ENCODE peak calls at places on chromosomes 4 and X, in nine cellular contexts. N is NCI-H1105 treated with DMSO at 0.1 percent for 48 hours, V is progenitor cell of endocrine pancreas, L is ELR, E is AG20443, X is T-helper 1 cell, Y is kidney tubule cell, A is non-pigmented ciliary epithelial cell, T is GM03348. F is an unnamed sample.

GRCh38 chr4:21765810-21766407 is 182.7 kb downstream of the KCNIP4 start:
- DNase-seq in N (peak), V (peak), L (peak), E (peak), X (peak), Y (peak), A (peak), T (peak), F (peak)

GRCh38 chr4:65018313-65018712 is 609.1 kb upstream of the TECRL start:
- DNase-seq in N (no peak), V (no peak), L (no peak), E (no peak), X (no peak), Y (no peak), A (no peak), T (no peak), F (no peak)

GRCh38 chr4:186144596-186145569 is 40.4 kb downstream of the FAM149A start:
- DNase-seq in N (peak), V (peak), L (peak), E (peak), X (no peak), Y (peak), A (no peak), T (peak), F (peak)

GRCh38 chr4:158193171-158193749 is 17.0 kb upstream of the TMEM144 start:
- DNase-seq in N (peak), V (no peak), L (peak), E (peak), X (no peak), Y (peak), A (no peak), T (peak), F (no peak)

GRCh38 chr4:10201356-10202223 is 85.0 kb upstream of the WDR1 start:
- DNase-seq in N (no peak), V (no peak), L (no peak), E (no peak), X (peak), Y (peak), A (no peak), T (no peak), F (no peak)

GRCh38 chr4:21451032-21451431 is 497.5 kb downstream of the KCNIP4 start:
- DNase-seq in N (no peak), V (no peak), L (peak), E (no peak), X (no peak), Y (peak), A (peak), T (no peak), F (no peak)

GRCh38 chrX:23726196-23726595 is 16.9 kb downstream of the ACOT9 start:
- DNase-seq in N (no peak), V (no peak), L (no peak), E (no peak), X (no peak), Y (no peak), A (no peak), T (no peak), F (no peak)

GRCh38 chr4:6375620-6376295 is 96.7 kb downstream of the PPP2R2C start:
- DNase-seq in N (no peak), V (no peak), L (no peak), E (no peak), X (no peak), Y (no peak), A (no peak), T (no peak), F (no peak)

GRCh38 chr4:88803600-88804096 is 106.0 kb upstream of the NAP1L5 start:
- DNase-seq in N (no peak), V (no peak), L (peak), E (peak), X (peak), Y (peak), A (peak), T (peak), F (no peak)

GRCh38 chr4:91116861-91117260 is 989.7 kb downstream of the CCSER1 start:
- DNase-seq in N (no peak), V (no peak), L (no peak), E (no peak), X (no peak), Y (peak), A (peak), T (no peak), F (no peak)

GRCh38 chr4:109826719-109827118 is 1.1 kb upstream of the RRH start:
- DNase-seq in N (peak), V (no peak), L (peak), E (peak), X (no peak), Y (peak), A (no peak), T (peak), F (no peak)

GRCh38 chr4:33566649-33567048 is 2677.7 kb downstream of the ARAP2 start:
- DNase-seq in N (no peak), V (no peak), L (peak), E (no peak), X (no peak), Y (no peak), A (no peak), T (no peak), F (no peak)

GRCh38 chrX:45353462-45353861 is 152.8 kb upstream of the DIPK2B start:
- DNase-seq in N (no peak), V (no peak), L (no peak), E (no peak), X (no peak), Y (no peak), A (no peak), T (no peak), F (no peak)

GRCh38 chr4:64781737-64782326 is 372.6 kb upstream of the TECRL start:
- DNase-seq in N (peak), V (no peak), L (peak), E (peak), X (peak), Y (peak), A (no peak), T (peak), F (no peak)

GRCh38 chr4:14568356-14568755 is 433.9 kb upstream of the CPEB2 start:
- DNase-seq in N (no peak), V (no peak), L (no peak), E (no peak), X (no peak), Y (no peak), A (no peak), T (no peak), F (no peak)

GRCh38 chr4:151644625-151645024 is 116.2 kb downstream of the GATB start:
- DNase-seq in N (no peak), V (peak), L (peak), E (no peak), X (no peak), Y (peak), A (no peak), T (no peak), F (peak)

GRCh38 chr4:152063301-152064235 is 302.8 kb upstream of the GATB start:
- DNase-seq in N (no peak), V (no peak), L (no peak), E (peak), X (peak), Y (no peak), A (no peak), T (peak), F (no peak)

GRCh38 chrX:110123331-110123782 is 120.4 kb downstream of the TMEM164 start:
- DNase-seq in N (no peak), V (no peak), L (no peak), E (no peak), X (no peak), Y (no peak), A (no peak), T (no peak), F (no peak)

GRCh38 chrX:20221902-20222301 is 44.8 kb downstream of the RPS6KA3 start:
- DNase-seq in N (no peak), V (no peak), L (no peak), E (no peak), X (no peak), Y (no peak), A (no peak), T (no peak), F (no peak)

GRCh38 chr4:1477045-1477905 is 71.0 kb upstream of the NKX1-1 start:
- DNase-seq in N (no peak), V (no peak), L (no peak), E (peak), X (no peak), Y (no peak), A (no peak), T (no peak), F (peak)

GRCh38 chrX:139639253-139639652 is 68.7 kb downstream of the MCF2 start:
- DNase-seq in N (no peak), V (no peak), L (no peak), E (no peak), X (no peak), Y (no peak), A (no peak), T (no peak), F (no peak)

GRCh38 chr4:56468097-56468422 is 643 bp downstream of the SRP72 start:
- DNase-seq in N (peak), V (no peak), L (peak), E (peak), X (peak), Y (peak), A (no peak), T (no peak), F (peak)

GRCh38 chrX:734411-734810 is 103.8 kb downstream of the SHOX start:
- DNase-seq in N (no peak), V (no peak), L (no peak), E (no peak), X (no peak), Y (no peak), A (no peak), T (no peak), F (no peak)

GRCh38 chrX:153184787-153185186 is 5.7 kb downstream of the MAGEA1 start:
- DNase-seq in N (peak), V (no peak), L (no peak), E (no peak), X (no peak), Y (no peak), A (no peak), T (no peak), F (no peak)